ENCODE peak calls at places on chromosomes 3 and 15, in seven cellular contexts. G, P, F, K, T, Y and I are unnamed samples.

GRCh38 chr15:85404156-85404921 is 23.9 kb downstream of the AKAP13 start:
- DNase-seq in G (no peak), P (no peak), F (peak), K (no peak), T (no peak), Y (no peak), I (no peak)

GRCh38 chr3:141370065-141370533 is 1.8 kb downstream of the ZBTB38 start:
- DNase-seq in G (peak), P (peak), F (peak), K (peak), T (peak), Y (peak), I (peak)

GRCh38 chr15:28904023-28904422 is 18.2 kb downstream of the APBA2 start:
- DNase-seq in G (no peak), P (peak), F (no peak), K (no peak), T (no peak), Y (no peak), I (no peak)

GRCh38 chr15:43249699-43250203 is 17.0 kb downstream of the TGM5 start:
- DNase-seq in G (no peak), P (no peak), F (no peak), K (no peak), T (no peak), Y (no peak), I (no peak)

GRCh38 chr3:106317141-106318055 is 448.6 kb upstream of the CBLB start:
- DNase-seq in G (no peak), P (no peak), F (no peak), K (no peak), T (no peak), Y (no peak), I (no peak)

GRCh38 chr3:23999012-23999641 is 54.0 kb downstream of the NR1D2 start:
- DNase-seq in G (peak), P (peak), F (peak), K (peak), T (peak), Y (peak), I (peak)

GRCh38 chr3:106809633-106810460 is 567.4 kb upstream of the CCDC54 start:
- DNase-seq in G (no peak), P (no peak), F (peak), K (no peak), T (no peak), Y (no peak), I (no peak)

GRCh38 chr3:195033531-195034091 is 237.3 kb downstream of the XXYLT1 start:
- DNase-seq in G (no peak), P (no peak), F (no peak), K (no peak), T (no peak), Y (no peak), I (peak)

GRCh38 chr15:23073890-23074631 is 34.7 kb upstream of the TUBGCP5 start:
- DNase-seq in G (no peak), P (peak), F (no peak), K (no peak), T (no peak), Y (no peak), I (no peak)

GRCh38 chr15:25710184-25710583 is 152.9 kb downstream of the ATP10A start:
- DNase-seq in G (peak), P (peak), F (peak), K (no peak), T (peak), Y (no peak), I (no peak)

GRCh38 chr3:175274056-175274455 is 414.9 kb downstream of the NAALADL2 start:
- DNase-seq in G (no peak), P (no peak), F (peak), K (no peak), T (no peak), Y (no peak), I (no peak)